ENCODE peak calls at places on chromosome 18, in four cellular contexts. S is GM12878, Q is K562, C is HepG2. N is an unnamed sample.

GRCh38 chr18:75581336-75582121 is 154.0 kb upstream of the SMIM21 start:
- DNase-seq in S (no peak), Q (no peak), C (no peak), N (no peak)

GRCh38 chr18:53018791-53019190 is 678.8 kb downstream of the DCC start:
- DNase-seq in S (no peak), Q (no peak), C (no peak), N (no peak)

GRCh38 chr18:23238152-23238531 is 102.9 kb downstream of the CABLES1 start:
- DNase-seq in S (no peak), Q (no peak), C (no peak), N (no peak)

GRCh38 chr18:8722946-8723477 is 17.7 kb downstream of the MTCL1 start:
- DNase-seq in S (no peak), Q (no peak), C (peak; percentile 34), N (no peak)

GRCh38 chr18:8844721-8845148 is 139.4 kb downstream of the MTCL1 start:
- DNase-seq in S (no peak), Q (no peak), C (no peak), N (no peak)

GRCh38 chr18:34493099-34493544 is 217.0 kb upstream of the DTNA start:
- DNase-seq in S (no peak), Q (no peak), C (peak; percentile 72), N (peak; percentile 84)

GRCh38 chr18:41881285-41881684 is 73.7 kb upstream of the PIK3C3 start:
- DNase-seq in S (no peak), Q (no peak), C (no peak), N (no peak)

GRCh38 chr18:49178736-49179135 is 228.0 kb upstream of the SMAD7 start:
- DNase-seq in S (no peak), Q (peak; percentile 27), C (peak; percentile 36), N (peak; percentile 8)

GRCh38 chr18:32441536-32441935 is 29.1 kb downstream of the GAREM1 start:
- DNase-seq in S (no peak), Q (no peak), C (no peak), N (no peak)

GRCh38 chr18:49911414-49911813 is 98.1 kb upstream of the ACAA2 start:
- DNase-seq in S (no peak), Q (no peak), C (peak; percentile 69), N (no peak)

GRCh38 chr18:48486762-48487161 is 52.1 kb upstream of the CTIF start:
- DNase-seq in S (no peak), Q (no peak), C (no peak), N (no peak)

GRCh38 chr18:48825101-48825745 is 125.5 kb downstream of the SMAD7 start:
- DNase-seq in S (no peak), Q (no peak), C (no peak), N (no peak)

GRCh38 chr18:36769611-36770314 is 59.0 kb downstream of the TPGS2 start:
- DNase-seq in S (no peak), Q (peak; percentile 63), C (peak; percentile 10), N (peak; percentile 79)

DNA sequence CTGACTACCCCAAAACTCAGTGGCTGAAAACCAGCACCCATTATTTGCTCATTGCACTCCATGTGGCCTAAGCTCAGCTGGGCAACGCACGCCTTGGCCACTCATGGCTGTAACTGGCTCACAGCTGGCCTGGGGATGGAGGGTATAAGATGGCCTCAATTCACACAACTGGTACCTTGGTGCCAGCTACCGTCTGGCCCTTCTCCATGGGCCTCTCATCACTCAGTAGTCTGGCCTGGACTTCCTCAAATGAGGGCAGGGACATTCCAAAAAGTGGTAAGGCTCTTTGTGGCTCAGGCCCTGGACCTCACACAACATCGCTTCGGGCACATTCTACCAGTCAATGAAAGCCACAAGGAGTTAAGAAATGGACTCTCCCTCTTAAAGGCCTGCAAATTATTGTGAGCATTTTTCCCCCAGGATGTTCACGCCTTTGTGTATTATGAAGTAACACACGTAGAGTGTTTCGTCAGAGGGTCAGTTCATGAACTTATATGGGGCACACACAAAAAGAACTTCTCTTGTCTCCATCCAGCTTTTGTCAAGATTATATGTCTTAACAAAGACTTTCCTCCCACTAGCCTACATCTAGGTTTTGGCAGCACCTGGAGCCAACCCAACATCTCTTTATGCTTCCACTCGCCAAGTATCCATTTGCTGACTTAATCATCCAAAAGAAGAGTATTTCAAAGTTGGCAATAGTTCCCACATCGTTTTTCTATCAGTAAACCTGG is 145.2 kb downstream of the CCBE1 start:
- DNase-seq in S (no peak), Q (no peak), C (no peak), N (no peak)
- TF ChIP-seq TARDBP in S (no peak), Q (no peak), C (no peak), N (no peak)

DNA sequence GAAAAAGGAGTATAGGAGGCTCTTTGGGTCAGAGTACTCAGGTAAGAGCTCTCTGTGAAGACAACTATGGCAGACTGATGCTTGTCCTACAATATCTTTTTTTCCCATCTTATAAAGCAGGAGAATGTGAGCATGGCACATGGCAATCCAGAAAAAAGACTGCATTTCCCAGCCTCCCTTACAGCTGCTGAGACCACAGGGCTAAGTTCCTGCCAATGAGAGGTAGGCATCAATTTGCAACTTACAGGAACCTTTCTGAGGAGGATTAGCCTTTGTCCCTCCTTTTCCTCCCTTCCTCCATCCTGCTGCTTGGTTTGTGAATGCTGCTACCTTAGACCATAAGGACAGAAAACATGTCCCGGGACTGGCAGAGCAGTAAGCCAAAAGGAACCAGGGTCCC is 37.8 kb upstream of the ST8SIA5 start:
- DNase-seq in S (no peak), Q (no peak), C (no peak), N (no peak)
- TF ChIP-seq TARDBP in S (no peak), Q (no peak), C (no peak), N (no peak)

GRCh38 chr18:69495338-69495737 is 94.7 kb downstream of the DOK6 start:
- DNase-seq in S (no peak), Q (no peak), C (no peak), N (no peak)
- TF ChIP-seq TARDBP in S (no peak), Q (no peak), C (no peak), N (no peak)

DNA sequence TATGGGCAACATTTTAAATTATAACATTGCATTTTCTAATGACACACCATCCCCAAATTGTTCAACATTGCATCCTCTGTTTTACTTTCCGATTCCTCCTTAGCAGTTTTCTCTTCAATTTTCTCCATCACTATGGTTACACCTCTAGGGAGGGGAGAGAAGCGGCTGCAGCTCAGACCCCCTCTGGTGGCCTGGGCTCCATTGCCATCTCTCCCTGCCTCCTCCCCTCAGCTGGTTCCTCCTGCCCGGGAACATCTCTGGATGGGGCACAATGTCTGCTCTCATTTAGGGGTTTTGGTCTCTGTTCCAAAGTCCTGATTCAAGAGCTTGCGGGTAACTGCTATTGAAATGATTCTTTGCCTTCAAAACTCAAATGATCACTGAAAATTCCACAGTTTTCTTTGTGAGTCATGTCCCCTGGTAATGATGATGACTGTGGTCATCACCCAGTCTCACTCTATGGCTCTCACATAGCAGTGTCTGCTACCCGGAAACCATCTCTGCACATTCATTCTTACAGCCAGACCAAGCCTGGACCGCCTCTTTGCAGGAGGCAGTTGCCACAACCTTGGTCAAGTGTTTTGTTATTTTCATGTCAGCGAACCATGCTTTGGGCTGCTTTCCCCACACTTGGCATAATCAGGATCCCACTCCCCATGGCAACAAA is 263.9 kb downstream of the ALPK2 start:
- DNase-seq in S (no peak), Q (no peak), C (no peak), N (no peak)
- TF ChIP-seq TARDBP in S (no peak), Q (no peak), C (no peak), N (no peak)

GRCh38 chr18:63071566-63072175 is 247.9 kb downstream of the BCL2 start:
- DNase-seq in S (no peak), Q (no peak), C (no peak), N (no peak)

GRCh38 chr18:63078471-63078870 is 241.1 kb downstream of the BCL2 start:
- DNase-seq in S (peak; percentile 98), Q (no peak), C (no peak), N (no peak)

GRCh38 chr18:63070750-63071502 is 248.6 kb downstream of the BCL2 start:
- DNase-seq in S (no peak), Q (no peak), C (peak; percentile 6), N (no peak)

GRCh38 chr18:63073481-63073880 is 246.1 kb downstream of the BCL2 start:
- DNase-seq in S (no peak), Q (no peak), C (peak; percentile 7), N (no peak)

DNA sequence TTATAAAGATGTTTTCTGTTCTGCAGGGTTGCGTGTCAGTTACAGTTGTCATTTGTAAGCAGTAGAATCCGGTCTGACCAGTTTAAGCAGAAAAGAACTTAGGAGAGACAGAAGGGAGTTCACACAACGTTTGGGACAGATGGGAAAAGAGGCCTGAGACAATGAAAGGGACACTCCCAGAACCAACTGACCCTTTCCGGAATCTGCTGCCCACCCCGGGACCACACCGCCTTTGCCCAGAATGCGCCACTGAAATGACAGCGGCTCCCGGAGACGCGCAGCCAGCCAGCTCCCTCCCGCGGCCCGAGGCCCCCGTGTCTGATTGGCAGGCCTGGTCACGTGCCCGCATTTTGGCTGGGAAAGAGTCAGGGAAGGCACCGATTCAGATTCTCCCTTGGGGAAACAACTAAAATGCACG is 244.6 kb downstream of the BCL2 start:
- DNase-seq in S (no peak), Q (peak; percentile 66), C (peak; percentile 12), N (peak; percentile 76)
- TF ChIP-seq TARDBP in S (no peak), Q (no peak), C (no peak), N (no peak)

GRCh38 chr18:79616651-79617518 is 62.7 kb upstream of the CTDP1 start:
- DNase-seq in S (no peak), Q (peak; percentile 15), C (no peak), N (no peak)
- TF ChIP-seq TARDBP in S (no peak), Q (no peak), C (no peak), N (no peak)